ENCODE peak calls at places on chromosomes 7 and 10, in five cellular contexts. One of them, this sample, is unnamed.
A peak's percentile ranks its signal among the peaks of the same experiment; 100 is the strongest.

GRCh38 chr10:98248018-98248417 is 20.0 kb downstream of the LOXL4 start:
- DNase-seq in CD4-positive, alpha-beta T cell: no peak
- DNase-seq in head of caudate nucleus: no peak
- DNase-seq in choroid plexus epithelial cell: no peak
- DNase-seq in lower lobe of right lung: no peak
- DNase-seq in this sample: no peak

GRCh38 chr7:139731802-139732470 is 45.9 kb downstream of the HIPK2 start:
- DNase-seq in CD4-positive, alpha-beta T cell: no peak
- DNase-seq in head of caudate nucleus: peak; percentile 53
- DNase-seq in choroid plexus epithelial cell: peak; percentile 91
- DNase-seq in lower lobe of right lung: peak; percentile 90
- DNase-seq in this sample: no peak

GRCh38 chr10:6958254-6958653 is 378.2 kb upstream of the PRKCQ start:
- DNase-seq in CD4-positive, alpha-beta T cell: no peak
- DNase-seq in head of caudate nucleus: no peak
- DNase-seq in choroid plexus epithelial cell: no peak
- DNase-seq in lower lobe of right lung: no peak
- DNase-seq in this sample: no peak

GRCh38 chr10:2367083-2367482 is 629.8 kb upstream of the ADARB2 start:
- DNase-seq in CD4-positive, alpha-beta T cell: no peak
- DNase-seq in head of caudate nucleus: no peak
- DNase-seq in choroid plexus epithelial cell: no peak
- DNase-seq in lower lobe of right lung: no peak
- DNase-seq in this sample: no peak

GRCh38 chr10:13309792-13310191 is 9.9 kb upstream of the PHYH start:
- DNase-seq in CD4-positive, alpha-beta T cell: no peak
- DNase-seq in head of caudate nucleus: no peak
- DNase-seq in choroid plexus epithelial cell: no peak
- DNase-seq in lower lobe of right lung: no peak
- DNase-seq in this sample: no peak

GRCh38 chr7:20784311-20785210 is 2.1 kb downstream of the SP8 start:
- DNase-seq in CD4-positive, alpha-beta T cell: no peak
- DNase-seq in head of caudate nucleus: no peak
- DNase-seq in choroid plexus epithelial cell: no peak
- DNase-seq in lower lobe of right lung: no peak
- DNase-seq in this sample: peak; percentile 84

GRCh38 chr7:75982306-75983064 is 11.9 kb downstream of the TMEM120A start:
- DNase-seq in CD4-positive, alpha-beta T cell: no peak
- DNase-seq in head of caudate nucleus: no peak
- DNase-seq in choroid plexus epithelial cell: no peak
- DNase-seq in lower lobe of right lung: no peak
- DNase-seq in this sample: no peak

GRCh38 chr10:69862882-69863530 is 61.3 kb downstream of the COL13A1 start:
- DNase-seq in CD4-positive, alpha-beta T cell: no peak
- DNase-seq in head of caudate nucleus: no peak
- DNase-seq in choroid plexus epithelial cell: no peak
- DNase-seq in lower lobe of right lung: no peak
- DNase-seq in this sample: no peak

GRCh38 chr10:18217577-18217976 is 77.4 kb downstream of the CACNB2 start:
- DNase-seq in CD4-positive, alpha-beta T cell: no peak
- DNase-seq in head of caudate nucleus: no peak
- DNase-seq in choroid plexus epithelial cell: no peak
- DNase-seq in lower lobe of right lung: no peak
- DNase-seq in this sample: no peak

GRCh38 chr7:142583424-142583823 is 165.8 kb upstream of the PRSS1 start:
- DNase-seq in CD4-positive, alpha-beta T cell: no peak
- DNase-seq in head of caudate nucleus: no peak
- DNase-seq in choroid plexus epithelial cell: peak; percentile 96
- DNase-seq in lower lobe of right lung: no peak
- DNase-seq in this sample: no peak

GRCh38 chr7:6256709-6257535 is 15.5 kb downstream of the CYTH3 start:
- DNase-seq in CD4-positive, alpha-beta T cell: no peak
- DNase-seq in head of caudate nucleus: no peak
- DNase-seq in choroid plexus epithelial cell: peak; percentile 82
- DNase-seq in lower lobe of right lung: peak; percentile 54
- DNase-seq in this sample: no peak

GRCh38 chr7:144384555-144385245 is 18.8 kb downstream of the NOBOX start:
- DNase-seq in CD4-positive, alpha-beta T cell: no peak
- DNase-seq in head of caudate nucleus: no peak
- DNase-seq in choroid plexus epithelial cell: peak; percentile 62
- DNase-seq in lower lobe of right lung: no peak
- DNase-seq in this sample: no peak

GRCh38 chr10:78802866-78803265 is 265.9 kb upstream of the ZMIZ1 start:
- DNase-seq in CD4-positive, alpha-beta T cell: no peak
- DNase-seq in head of caudate nucleus: no peak
- DNase-seq in choroid plexus epithelial cell: peak; percentile 42
- DNase-seq in lower lobe of right lung: no peak
- DNase-seq in this sample: peak; percentile 64

GRCh38 chr10:126935263-126935946 is 30.2 kb downstream of the DOCK1 start:
- DNase-seq in CD4-positive, alpha-beta T cell: no peak
- DNase-seq in head of caudate nucleus: no peak
- DNase-seq in choroid plexus epithelial cell: peak; percentile 30
- DNase-seq in lower lobe of right lung: no peak
- DNase-seq in this sample: no peak

GRCh38 chr10:97468162-97468561 is 22.2 kb downstream of the ZDHHC16 start:
- DNase-seq in CD4-positive, alpha-beta T cell: no peak
- DNase-seq in head of caudate nucleus: no peak
- DNase-seq in choroid plexus epithelial cell: no peak
- DNase-seq in lower lobe of right lung: no peak
- DNase-seq in this sample: no peak

This sample was measured in retina.